ENCODE peak calls at places on chromosomes 13 and 19, in six cellular contexts. O, Q, S, W, D and F are unnamed samples.

GRCh38 chr13:74068471-74068870 is 65.7 kb downstream of the KLF12 start:
- DNase-seq in O (no peak), W (no peak), D (no peak), Q (no peak), S (no peak), F (no peak)

GRCh38 chr13:48600374-48601364 is 53.1 kb upstream of the CYSLTR2 start:
- DNase-seq in Q (no peak), O (no peak), S (no peak), W (no peak), D (no peak), F (no peak)

GRCh38 chr19:50994129-50994528 is 7.3 kb downstream of the KLK8 start:
- DNase-seq in Q (no peak), O (no peak), S (no peak), W (no peak), D (no peak), F (no peak)

GRCh38 chr13:50248537-50249521 is 233.6 kb downstream of the KCNRG start:
- DNase-seq in W (no peak), S (no peak), O (peak; percentile 54), D (no peak), Q (no peak), F (no peak)

GRCh38 chr19:3509566-3509989 is 3.5 kb downstream of the FZR1 start:
- DNase-seq in O (no peak), Q (no peak), D (no peak), W (no peak), S (no peak), F (no peak)

GRCh38 chr13:102901056-102901455 is 55.2 kb downstream of the ERCC5 start:
- DNase-seq in Q (no peak), S (no peak), W (no peak), O (no peak), D (no peak), F (no peak)

GRCh38 chr19:22427587-22428298 is 5.6 kb upstream of the ZNF98 start:
- DNase-seq in O (peak; percentile 97), D (no peak), S (no peak), W (no peak), Q (no peak), F (no peak)

GRCh38 chr19:36041831-36042230 is 9.2 kb upstream of the CLIP3 start:
- DNase-seq in S (no peak), W (peak; percentile 63), O (peak; percentile 47), D (no peak), Q (peak; percentile 8), F (no peak)

DNA sequence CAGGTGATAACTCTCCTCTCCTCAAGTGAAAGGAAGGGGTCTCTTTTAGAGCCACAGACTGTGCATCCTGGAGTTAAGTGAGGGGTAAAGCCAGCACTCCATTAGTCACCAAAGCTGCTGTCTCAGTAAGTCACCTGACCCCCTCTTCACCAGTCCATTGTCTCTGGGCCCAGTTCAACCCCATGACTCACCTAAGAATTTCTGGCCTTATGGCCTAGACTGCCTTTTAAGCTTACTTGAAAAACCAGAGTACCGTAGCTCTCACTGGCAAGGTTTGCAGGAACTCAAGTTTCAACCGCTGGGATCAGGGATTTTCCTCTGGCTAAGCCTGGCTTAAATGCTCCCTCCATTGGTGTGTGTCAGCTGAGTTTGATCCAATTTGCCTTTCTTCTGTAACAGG is 23.4 kb upstream of the EID2 start:
- DNase-seq in Q (no peak), D (no peak), S (no peak), O (peak; percentile 84), W (no peak), F (no peak)
- H3K27ac ChIP-seq in Q (no peak overlapping the region), D (no peak overlapping the region), S (no peak overlapping the region), O (peak overlapping the region; percentile 72), W (no peak overlapping the region), F (no peak overlapping the region)

DNA sequence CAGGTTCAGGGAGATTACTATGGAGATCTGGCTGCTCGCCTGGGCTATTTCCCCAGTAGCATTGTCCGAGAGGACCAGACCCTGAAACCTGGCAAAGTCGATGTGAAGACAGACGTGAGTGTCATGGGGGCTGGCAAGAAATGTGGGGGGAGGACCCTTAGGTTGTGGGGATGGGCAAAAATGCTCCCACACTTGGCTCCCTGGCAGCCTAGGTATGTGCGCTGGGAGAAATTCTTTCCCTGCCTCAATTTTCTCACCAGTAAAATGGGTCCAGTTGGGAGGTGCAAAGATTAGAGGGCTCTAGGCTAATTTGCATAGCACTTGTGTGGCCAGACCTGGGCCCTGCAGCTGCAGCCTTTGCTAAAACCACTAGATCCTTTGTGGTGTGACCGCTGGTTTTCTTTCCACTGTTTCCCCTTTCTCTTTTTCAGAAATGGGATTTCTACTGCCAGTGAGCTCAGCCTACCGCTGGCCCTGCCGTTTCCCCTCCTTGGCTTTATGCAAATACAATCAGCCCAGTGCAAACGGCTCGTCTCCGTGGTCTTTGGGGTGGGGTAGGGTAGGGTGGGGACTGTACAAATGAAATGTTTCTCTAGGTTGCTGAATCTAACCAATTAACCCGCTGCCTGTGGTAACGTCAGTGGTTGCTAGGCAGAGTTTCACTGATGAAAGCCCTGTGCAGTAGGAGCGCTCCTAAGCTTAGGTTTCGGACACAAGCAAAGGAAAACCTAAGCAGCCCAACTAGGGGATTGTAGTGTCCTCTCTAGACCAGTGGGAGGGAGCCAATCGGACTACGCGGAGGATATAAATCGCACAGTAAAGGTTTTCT is 867 bp upstream of the RAB4B start:
- DNase-seq in S (peak; percentile 98), W (peak; percentile 95), D (peak; percentile 95), O (peak; percentile 92), Q (peak; percentile 93), F (peak; percentile 94)
- H3K9me3 ChIP-seq in S (no peaks in the 10 kb centered on the region), W (no peaks in the 10 kb centered on the region), D (no peaks in the 10 kb centered on the region), O (no peaks in the 10 kb centered on the region), Q (no peaks in the 10 kb centered on the region), F (no peaks in the 10 kb centered on the region)

DNA sequence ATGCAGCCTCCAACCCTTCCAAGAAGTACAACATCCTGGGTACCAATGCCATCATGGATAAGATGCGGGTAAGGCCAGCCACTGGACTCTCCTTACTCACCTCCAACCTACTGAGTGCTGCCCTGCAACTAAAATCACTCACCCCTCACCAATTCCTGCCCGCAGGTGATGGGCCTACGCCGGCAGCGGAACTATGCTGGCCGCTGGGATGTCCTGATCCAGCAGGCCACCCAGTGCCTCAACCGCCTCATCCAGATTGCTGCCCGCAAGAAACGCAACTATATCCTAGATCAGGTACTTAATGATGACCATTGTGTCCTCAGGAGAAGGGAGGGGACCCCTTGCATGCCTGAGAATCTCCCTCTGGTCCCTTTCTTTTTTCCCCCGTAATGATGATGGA is 15.6 kb upstream of the CCDC97 start:
- DNase-seq in S (no peak), Q (no peak), O (no peak), D (no peak), W (no peak), F (no peak)
- H3K27ac ChIP-seq in S (no peak overlapping the region), Q (peak overlapping the region; percentile 93), O (no peak overlapping the region), D (no peak overlapping the region), W (no peak overlapping the region), F (no peak overlapping the region)

GRCh38 chr13:60655268-60655667 is 258.2 kb downstream of the TDRD3 start:
- DNase-seq in Q (no peak), S (no peak), W (no peak), D (no peak), O (no peak), F (no peak)
- H3K9me3 ChIP-seq in Q (no peaks in the 10 kb centered on the region), S (no peaks in the 10 kb centered on the region), W (no peaks in the 10 kb centered on the region), D (no peaks in the 10 kb centered on the region), O (no peaks in the 10 kb centered on the region), F (no peaks in the 10 kb centered on the region)

DNA sequence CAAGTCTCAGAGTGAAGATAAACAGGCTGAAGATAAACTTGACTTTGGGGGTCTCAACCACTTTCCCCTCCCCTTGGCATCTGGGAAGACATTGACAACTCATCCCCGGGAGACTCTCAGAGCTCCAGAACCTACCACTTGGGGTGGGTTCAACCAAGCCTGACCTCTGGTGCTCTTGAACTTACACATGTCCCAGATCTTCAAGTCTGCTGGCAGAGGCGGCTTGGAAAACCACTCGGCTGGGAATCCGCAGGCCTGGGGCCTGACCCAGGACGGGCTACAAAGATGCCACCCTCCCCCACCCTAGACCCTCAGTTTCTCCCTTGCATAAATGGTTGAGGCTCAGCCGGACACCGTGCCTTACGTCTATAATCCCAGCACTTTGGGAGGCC is 512 bp downstream of the LRRC8E start:
- DNase-seq in S (no peak), O (peak; percentile 55), Q (no peak), W (no peak), D (no peak), F (no peak)
- H3K27ac ChIP-seq in S (no peak overlapping the region), O (no peak overlapping the region), Q (no peak overlapping the region), W (no peak overlapping the region), D (peak overlapping the region; percentile 18), F (no peak overlapping the region)